ENCODE peak calls at places on chromosomes 5 and 9, in nine cellular contexts. F, C, Y, S, P, U, N, R and E are unnamed samples.

GRCh38 chr9:16515879-16516289 is 354.6 kb downstream of the BNC2 start:
- DNase-seq in F (peak; percentile 66), C (no peak), Y (no peak), S (peak; percentile 86), P (no peak), U (no peak), N (no peak), R (no peak), E (no peak)

GRCh38 chr9:122402403-122403268 is 31.8 kb downstream of the PTGS1 start:
- DNase-seq in F (peak; percentile 83), C (no peak), Y (peak; percentile 98), S (peak; percentile 99), P (no peak), U (peak; percentile 92), N (peak; percentile 31), R (peak; percentile 96), E (peak; percentile 88)

GRCh38 chr5:57405984-57406383 is 76.6 kb downstream of the ACTBL2 start:
- DNase-seq in F (no peak), C (no peak), Y (no peak), S (peak; percentile 69), P (no peak), U (no peak), N (no peak), R (no peak), E (no peak)

GRCh38 chr5:127400946-127401670 is 110.5 kb downstream of the MEGF10 start:
- DNase-seq in F (peak; percentile 75), C (no peak), Y (no peak), S (no peak), P (no peak), U (no peak), N (no peak), R (no peak), E (no peak)

GRCh38 chr9:71663931-71664459 is 104.3 kb downstream of the CEMIP2 start:
- DNase-seq in F (no peak), C (no peak), Y (no peak), S (peak; percentile 39), P (no peak), U (no peak), N (no peak), R (no peak), E (peak; percentile 42)

GRCh38 chr9:90141723-90142122 is 500.9 kb downstream of the DIRAS2 start:
- DNase-seq in F (peak; percentile 12), C (no peak), Y (peak; percentile 35), S (peak; percentile 38), P (no peak), U (peak; percentile 36), N (no peak), R (peak; percentile 37), E (peak; percentile 29)

GRCh38 chr5:163624466-163624865 is 119.0 kb downstream of the MAT2B start:
- DNase-seq in F (no peak), C (no peak), Y (no peak), S (no peak), P (no peak), U (no peak), N (no peak), R (no peak), E (no peak)

GRCh38 chr9:93617273-93617672 is 40.9 kb downstream of the PHF2 start:
- DNase-seq in F (no peak), C (no peak), Y (no peak), S (no peak), P (no peak), U (no peak), N (no peak), R (no peak), E (no peak)

GRCh38 chr5:117872798-117873368 is 1115.5 kb downstream of the DTWD2 start:
- DNase-seq in F (no peak), C (no peak), Y (no peak), S (no peak), P (no peak), U (no peak), N (no peak), R (no peak), E (no peak)

GRCh38 chr5:154740957-154741356 is 14.2 kb upstream of the LARP1 start:
- DNase-seq in F (peak; percentile 35), C (no peak), Y (no peak), S (no peak), P (no peak), U (no peak), N (no peak), R (no peak), E (no peak)

GRCh38 chr5:108588323-108588722 is 159.4 kb upstream of the FER start:
- DNase-seq in F (no peak), C (no peak), Y (peak; percentile 21), S (no peak), P (no peak), U (peak; percentile 40), N (no peak), R (peak; percentile 52), E (no peak)

GRCh38 chr5:53357439-53357838 is 123.0 kb upstream of the FST start:
- DNase-seq in F (no peak), C (no peak), Y (no peak), S (no peak), P (no peak), U (no peak), N (no peak), R (no peak), E (no peak)

GRCh38 chr9:121634800-121635261 is 16.6 kb upstream of the DAB2IP start:
- DNase-seq in F (no peak), C (no peak), Y (peak; percentile 42), S (peak; percentile 27), P (no peak), U (no peak), N (no peak), R (no peak), E (peak; percentile 16)

GRCh38 chr9:125277411-125277810 is 15.8 kb downstream of the GAPVD1 start:
- DNase-seq in F (no peak), C (no peak), Y (no peak), S (no peak), P (no peak), U (no peak), N (no peak), R (no peak), E (no peak)
- TF ChIP-seq CTCF in F (no peak), C (no peak), Y (no peak), S (no peak), P (no peak), U (no peak), N (no peak), R (no peak), E (no peak)

GRCh38 chr5:84384604-84385575 is at the start of gene EDIL3:
- DNase-seq in F (no peak), C (peak; percentile 53), Y (peak; percentile 30), S (peak; percentile 60), P (peak; percentile 68), U (peak; percentile 49), N (peak; percentile 8), R (no peak), E (no peak)

GRCh38 chr5:84381501-84382362 is 2.9 kb downstream of the EDIL3 start:
- DNase-seq in F (no peak), C (no peak), Y (no peak), S (peak; percentile 25), P (no peak), U (peak; percentile 90), N (no peak), R (peak; percentile 61), E (no peak)

GRCh38 chr5:84382363-84383295 is 2.1 kb downstream of the EDIL3 start:
- DNase-seq in F (no peak), C (peak; percentile 51), Y (peak; percentile 52), S (peak; percentile 58), P (peak; percentile 78), U (peak; percentile 16), N (peak; percentile 6), R (no peak), E (peak; percentile 15)

GRCh38 chr5:84383816-84384603 is 670 bp downstream of the EDIL3 start:
- DNase-seq in F (no peak), C (peak; percentile 48), Y (no peak), S (peak; percentile 67), P (peak; percentile 74), U (peak; percentile 75), N (no peak), R (peak; percentile 57), E (no peak)

DNA sequence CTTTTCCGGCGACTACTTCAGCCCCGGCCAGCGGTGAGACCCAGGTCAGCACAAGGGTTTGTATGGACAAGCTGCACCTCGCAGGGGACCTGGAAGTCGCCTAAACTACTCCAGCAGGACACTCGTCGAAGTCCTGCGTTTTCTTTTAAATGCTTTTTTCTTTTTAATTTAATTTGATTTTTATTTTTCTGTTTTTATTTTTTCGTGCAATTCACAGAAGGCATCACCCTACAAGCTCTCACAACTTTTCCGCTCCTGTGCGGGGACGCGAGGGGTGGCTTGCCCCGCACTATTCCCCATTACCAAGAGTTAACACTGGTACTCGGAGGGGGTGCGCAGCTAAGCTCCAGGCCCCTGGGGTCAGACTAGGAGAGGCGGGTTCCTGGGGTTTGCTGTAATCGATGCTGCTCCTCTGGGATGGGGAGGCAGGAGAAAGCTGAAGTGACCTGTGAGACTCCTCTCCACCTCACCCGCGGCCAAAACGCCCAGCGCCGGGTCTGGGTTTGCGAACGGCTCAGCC is 1.3 kb downstream of the EDIL3 start:
- DNase-seq in F (no peak), C (no peak), Y (no peak), S (no peak), P (peak; percentile 63), U (no peak), N (no peak), R (no peak), E (no peak)
- TF ChIP-seq CTCF in F (no peak), C (no peak), Y (no peak), S (no peak), P (no peak), U (no peak), N (no peak), R (no peak), E (no peak)

GRCh38 chr9:4152876-4153275 is 147.0 kb downstream of the GLIS3 start:
- DNase-seq in F (no peak), C (no peak), Y (no peak), S (no peak), P (no peak), U (no peak), N (no peak), R (no peak), E (no peak)
- TF ChIP-seq CTCF in F (no peak), C (no peak), Y (no peak), S (no peak), P (no peak), U (no peak), N (no peak), R (no peak), E (no peak)

GRCh38 chr5:139341187-139341688 is 416 bp upstream of the PAIP2 start:
- DNase-seq in F (no peak), C (no peak), Y (no peak), S (no peak), P (no peak), U (no peak), N (no peak), R (no peak), E (no peak)

GRCh38 chr5:139342423-139342723 is 719 bp downstream of the PAIP2 start:
- DNase-seq in F (no peak), C (no peak), Y (no peak), S (no peak), P (no peak), U (no peak), N (no peak), R (no peak), E (no peak)

GRCh38 chr5:139343476-139343875 is 1.8 kb downstream of the PAIP2 start:
- DNase-seq in F (no peak), C (no peak), Y (no peak), S (no peak), P (no peak), U (no peak), N (no peak), R (no peak), E (no peak)

GRCh38 chr5:139340051-139340450 is 1.6 kb upstream of the PAIP2 start:
- DNase-seq in F (no peak), C (no peak), Y (no peak), S (no peak), P (no peak), U (no peak), N (no peak), R (no peak), E (peak; percentile 17)

GRCh38 chr5:139341689-139342422 is at the start of gene PAIP2:
- DNase-seq in F (peak; percentile 94), C (peak; percentile 99), Y (peak; percentile 95), S (peak; percentile 98), P (peak; percentile 98), U (peak; percentile 98), N (peak; percentile 98), R (peak; percentile 92), E (peak; percentile 99)
- TF ChIP-seq CTCF in F (peak; percentile 76), C (peak; percentile 71), Y (peak; percentile 96), S (peak; percentile 70), P (peak; percentile 73), U (peak; percentile 80), N (peak; percentile 80), R (peak; percentile 87), E (peak; percentile 85)